ENCODE peak calls at places on chromosomes 12 and 14, in seven cellular contexts. N, R, E, T, Q, F and J are unnamed samples.

GRCh38 chr12:23217716-23218115 is 592.7 kb downstream of the ETNK1 start:
- DNase-seq in N (no peak), R (no peak), E (no peak), T (peak), Q (no peak), F (no peak), J (no peak)

GRCh38 chr12:107666009-107666408 is 19.6 kb upstream of the PWP1 start:
- DNase-seq in N (no peak), R (no peak), E (no peak), T (no peak), Q (no peak), F (no peak), J (no peak)

GRCh38 chr12:49187184-49187583 is 1.7 kb downstream of the TUBA1A start:
- DNase-seq in N (no peak), R (peak), E (no peak), T (peak), Q (no peak), F (peak), J (peak)

GRCh38 chr12:1517007-1517406 is 77.4 kb downstream of the FBXL14 start:
- DNase-seq in N (no peak), R (peak), E (no peak), T (no peak), Q (no peak), F (peak), J (no peak)

GRCh38 chr14:56185991-56186390 is 67.8 kb downstream of the PELI2 start:
- DNase-seq in N (no peak), R (no peak), E (no peak), T (no peak), Q (no peak), F (no peak), J (no peak)

GRCh38 chr14:49250109-49250508 is 336.1 kb downstream of the RPS29 start:
- DNase-seq in N (no peak), R (no peak), E (no peak), T (no peak), Q (no peak), F (no peak), J (no peak)

GRCh38 chr12:11836282-11836963 is 186.9 kb downstream of the ETV6 start:
- DNase-seq in N (no peak), R (no peak), E (no peak), T (no peak), Q (no peak), F (no peak), J (no peak)

GRCh38 chr12:22256076-22256475 is 78.4 kb downstream of the ST8SIA1 start:
- DNase-seq in N (no peak), R (no peak), E (no peak), T (no peak), Q (no peak), F (no peak), J (no peak)

GRCh38 chr12:78489990-78490389 is 374.6 kb upstream of the SYT1 start:
- DNase-seq in N (no peak), R (no peak), E (no peak), T (no peak), Q (no peak), F (no peak), J (no peak)

GRCh38 chr12:53344824-53345485 is 8.8 kb upstream of the SP7 start:
- DNase-seq in N (peak), R (peak), E (peak), T (peak), Q (no peak), F (peak), J (peak)

GRCh38 chr14:100740931-100741330 is 14.2 kb downstream of the DLK1 start:
- DNase-seq in N (no peak), R (no peak), E (no peak), T (no peak), Q (no peak), F (peak), J (no peak)

GRCh38 chr14:78709795-78710569 is 539.8 kb downstream of the NRXN3 start:
- DNase-seq in N (no peak), R (no peak), E (no peak), T (no peak), Q (no peak), F (no peak), J (no peak)

GRCh38 chr12:111037047-111037446 is 116.7 kb upstream of the MYL2 start:
- DNase-seq in N (no peak), R (no peak), E (no peak), T (peak), Q (no peak), F (no peak), J (no peak)

GRCh38 chr12:121911824-121912585 is 6.4 kb upstream of the CFAP251 start:
- DNase-seq in N (no peak), R (no peak), E (no peak), T (no peak), Q (no peak), F (no peak), J (no peak)

GRCh38 chr12:13208533-13209278 is 12.2 kb downstream of the EMP1 start:
- DNase-seq in N (no peak), R (peak), E (no peak), T (no peak), Q (no peak), F (no peak), J (peak)

GRCh38 chr12:89210277-89210676 is 142.0 kb downstream of the DUSP6 start:
- DNase-seq in N (no peak), R (no peak), E (no peak), T (no peak), Q (no peak), F (no peak), J (no peak)

GRCh38 chr14:100072783-100073346 is 7.6 kb downstream of the EVL start:
- DNase-seq in N (peak), R (no peak), E (no peak), T (peak), Q (no peak), F (no peak), J (peak)

GRCh38 chr14:51370758-51371386 is 130.8 kb downstream of the TMX1 start:
- DNase-seq in N (no peak), R (no peak), E (no peak), T (no peak), Q (no peak), F (no peak), J (no peak)

GRCh38 chr12:89237763-89238162 is 114.5 kb downstream of the DUSP6 start:
- DNase-seq in N (no peak), R (no peak), E (no peak), T (no peak), Q (no peak), F (no peak), J (no peak)

GRCh38 chr12:21815306-21816062 is 41.0 kb upstream of the KCNJ8 start:
- DNase-seq in N (no peak), R (no peak), E (no peak), T (no peak), Q (no peak), F (no peak), J (no peak)

GRCh38 chr12:132362966-132363660 is 33.7 kb upstream of the GALNT9 start:
- DNase-seq in N (no peak), R (no peak), E (no peak), T (no peak), Q (no peak), F (no peak), J (no peak)

GRCh38 chr12:26606911-26607310 is 226.1 kb downstream of the ITPR2 start:
- DNase-seq in N (no peak), R (no peak), E (no peak), T (no peak), Q (no peak), F (no peak), J (no peak)

GRCh38 chr14:56027421-56027820 is 90.8 kb upstream of the PELI2 start:
- DNase-seq in N (no peak), R (no peak), E (no peak), T (no peak), Q (no peak), F (no peak), J (no peak)

GRCh38 chr12:38544357-38545066 is 227.9 kb downstream of the ALG10B start:
- DNase-seq in N (no peak), R (no peak), E (no peak), T (no peak), Q (no peak), F (no peak), J (no peak)

GRCh38 chr14:100873083-100873482 is 30.4 kb downstream of the RTL1 start:
- DNase-seq in N (no peak), R (no peak), E (no peak), T (no peak), Q (no peak), F (peak), J (no peak)

GRCh38 chr12:46468159-46468558 is 95.6 kb upstream of the SLC38A2 start:
- DNase-seq in N (no peak), R (no peak), E (no peak), T (no peak), Q (no peak), F (no peak), J (no peak)

GRCh38 chr14:94689985-94690400 is 77.8 kb downstream of the SERPINA3 start:
- DNase-seq in N (no peak), R (no peak), E (no peak), T (no peak), Q (no peak), F (no peak), J (no peak)
- H3K4me3 ChIP-seq in N (no peak), R (no peak), E (no peak), T (no peak), Q (peak), F (no peak), J (no peak)

DNA sequence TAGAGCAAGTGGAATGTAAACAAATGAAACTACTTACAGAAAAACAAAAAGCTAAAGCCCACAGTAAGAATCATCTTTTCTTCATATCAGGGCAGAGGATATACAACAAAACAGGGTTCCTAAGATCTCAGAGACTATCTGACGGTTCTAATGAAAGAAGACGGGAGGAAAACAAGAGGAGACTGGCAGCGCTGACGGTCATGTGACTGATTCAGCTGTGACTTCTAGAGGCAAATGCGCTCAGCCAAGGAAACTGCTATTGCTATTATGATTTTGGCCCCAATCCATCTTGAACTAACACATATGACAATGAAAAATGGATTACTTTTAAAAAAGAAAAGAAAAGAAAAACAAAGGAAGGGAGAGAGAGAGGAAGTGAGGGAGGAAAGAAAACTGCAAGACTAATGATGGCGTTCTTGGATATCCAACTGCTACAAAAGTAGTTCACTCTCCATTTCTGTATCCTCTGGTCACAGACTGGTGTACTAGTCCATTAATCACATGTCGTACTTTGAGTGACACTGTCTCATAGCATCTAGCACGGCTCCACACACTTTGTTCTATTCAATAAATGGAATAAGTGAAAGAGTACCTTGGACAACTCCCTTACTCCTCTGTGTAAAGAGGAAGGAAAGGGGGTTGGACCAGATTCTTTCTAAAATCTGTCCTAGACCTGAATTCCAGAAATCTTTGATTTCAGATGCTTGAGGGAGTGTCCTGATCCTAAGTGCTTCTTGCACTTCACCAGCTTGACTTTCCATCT is 119.3 kb downstream of the DAD1 start:
- DNase-seq in N (no peak), R (no peak), E (no peak), T (no peak), Q (no peak), F (no peak), J (no peak)
- H3K27ac ChIP-seq in N (no peak), R (peak), E (no peak), T (no peak), Q (no peak), F (no peak), J (no peak)

DNA sequence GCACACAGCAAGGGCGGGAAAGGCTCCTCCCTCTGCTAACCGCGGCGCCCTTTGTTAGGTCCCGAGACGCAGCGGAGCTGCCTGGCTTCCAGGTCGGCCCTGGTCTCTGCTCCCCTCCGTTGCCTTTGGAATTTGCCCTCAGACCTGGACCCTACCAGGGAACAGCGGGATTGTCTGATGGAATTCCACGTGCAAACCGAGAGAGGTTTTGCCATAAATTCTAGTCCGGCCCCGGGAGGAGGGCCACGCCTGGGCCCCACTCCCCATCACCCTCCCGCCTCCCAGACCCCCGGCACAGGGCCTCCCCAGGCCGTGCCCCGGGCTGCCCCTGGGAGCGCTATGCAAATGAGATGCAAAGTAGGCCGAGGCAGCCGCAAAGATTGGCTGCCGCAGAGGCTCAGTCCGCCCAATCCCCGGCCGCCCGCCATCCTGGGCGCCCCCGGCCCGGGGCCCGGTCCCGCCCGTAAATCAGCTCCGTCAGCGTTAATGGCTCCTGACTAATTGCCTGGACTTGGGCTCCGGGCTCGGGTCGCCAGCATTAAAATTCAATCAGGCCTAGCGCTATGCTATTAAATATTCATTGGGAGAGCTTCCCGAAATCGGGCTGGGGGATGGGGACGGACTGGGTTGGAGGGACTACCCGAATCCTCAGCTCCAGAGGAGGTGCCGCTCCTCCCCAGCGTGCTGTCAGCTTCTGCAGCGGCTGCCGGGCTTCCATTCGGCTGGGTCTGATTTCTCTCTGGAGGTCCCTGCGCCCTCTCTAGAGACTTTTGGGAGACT is 15.6 kb upstream of the FIGNL2 start:
- DNase-seq in N (no peak), R (peak), E (no peak), T (no peak), Q (no peak), F (no peak), J (no peak)
- H3K4me3 ChIP-seq in N (peak), R (peak), E (peak), T (no peak), Q (no peak), F (peak), J (no peak)

GRCh38 chr12:45421736-45422135 is 205.8 kb downstream of the ANO6 start:
- DNase-seq in N (no peak), R (no peak), E (no peak), T (no peak), Q (no peak), F (no peak), J (no peak)

GRCh38 chr12:45415393-45415817 is 199.5 kb downstream of the ANO6 start:
- DNase-seq in N (no peak), R (peak), E (peak), T (no peak), Q (peak), F (peak), J (no peak)

GRCh38 chr12:45419317-45419716 is 203.4 kb downstream of the ANO6 start:
- DNase-seq in N (no peak), R (no peak), E (no peak), T (no peak), Q (no peak), F (no peak), J (no peak)

GRCh38 chr12:45416161-45416560 is 200.3 kb downstream of the ANO6 start:
- DNase-seq in N (no peak), R (no peak), E (no peak), T (no peak), Q (no peak), F (no peak), J (no peak)
- H3K27ac ChIP-seq in N (no peak), R (no peak), E (no peak), T (no peak), Q (no peak), F (peak), J (no peak)

DNA sequence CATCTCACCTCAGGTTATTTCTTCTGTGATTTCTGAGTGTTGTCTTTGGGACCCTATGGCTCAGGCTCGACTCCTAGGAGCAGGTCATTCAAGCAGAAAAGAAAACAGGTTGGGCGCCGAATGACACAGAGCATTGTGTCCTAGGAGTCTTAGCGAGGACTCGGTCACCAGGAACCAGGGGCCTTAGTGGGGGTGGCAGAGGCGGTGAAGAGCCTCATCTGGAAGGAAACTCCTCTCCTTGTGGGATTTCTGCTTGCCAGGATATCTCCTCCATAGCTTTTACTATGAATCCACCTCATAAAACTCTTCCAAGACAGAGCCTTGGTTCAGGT is 630 bp downstream of the PLEKHH1 start:
- DNase-seq in N (no peak), R (no peak), E (no peak), T (peak), Q (no peak), F (no peak), J (no peak)
- H3K4me3 ChIP-seq in N (peak), R (peak), E (peak), T (peak), Q (peak), F (peak), J (no peak)